ENCODE peak calls at places on chromosomes 1 and 21, in eight cellular contexts. One of them, this sample, is unnamed.

GRCh38 chr1:59237905-59238304 is 59.0 kb upstream of the FGGY start:
- DNase-seq in activated naive CD8-positive, alpha-beta T cell treated with anti-CD3 and anti-CD28 coated beads, Interleukin-2, amount 50 U/mL, for 24 hours: no peak
- DNase-seq in activated T-cell treated with anti-CD3 and anti-CD28 coated beads for 1 hour: no peak
- DNase-seq in NCI-H2171 treated with DMSO at 0.1 percent for 48 hours: no peak
- DNase-seq in A172: peak; percentile 25
- DNase-seq in Calu3: no peak
- DNase-seq in choroid plexus epithelial cell: no peak
- DNase-seq in CD4-positive, alpha-beta T cell: no peak
- DNase-seq in this sample: no peak

GRCh38 chr1:115988953-115989352 is 12.6 kb downstream of the SLC22A15 start:
- DNase-seq in activated naive CD8-positive, alpha-beta T cell treated with anti-CD3 and anti-CD28 coated beads, Interleukin-2, amount 50 U/mL, for 24 hours: no peak
- DNase-seq in activated T-cell treated with anti-CD3 and anti-CD28 coated beads for 1 hour: no peak
- DNase-seq in NCI-H2171 treated with DMSO at 0.1 percent for 48 hours: no peak
- DNase-seq in A172: no peak
- DNase-seq in Calu3: no peak
- DNase-seq in choroid plexus epithelial cell: no peak
- DNase-seq in CD4-positive, alpha-beta T cell: no peak
- DNase-seq in this sample: no peak

GRCh38 chr1:10889628-10890353 is 93.3 kb upstream of the CASZ1 start:
- DNase-seq in activated naive CD8-positive, alpha-beta T cell treated with anti-CD3 and anti-CD28 coated beads, Interleukin-2, amount 50 U/mL, for 24 hours: no peak
- DNase-seq in activated T-cell treated with anti-CD3 and anti-CD28 coated beads for 1 hour: no peak
- DNase-seq in NCI-H2171 treated with DMSO at 0.1 percent for 48 hours: no peak
- DNase-seq in A172: no peak
- DNase-seq in Calu3: no peak
- DNase-seq in choroid plexus epithelial cell: no peak
- DNase-seq in CD4-positive, alpha-beta T cell: no peak
- DNase-seq in this sample: no peak

GRCh38 chr1:33191731-33192275 is 10.0 kb upstream of the TRIM62 start:
- DNase-seq in activated naive CD8-positive, alpha-beta T cell treated with anti-CD3 and anti-CD28 coated beads, Interleukin-2, amount 50 U/mL, for 24 hours: no peak
- DNase-seq in activated T-cell treated with anti-CD3 and anti-CD28 coated beads for 1 hour: no peak
- DNase-seq in NCI-H2171 treated with DMSO at 0.1 percent for 48 hours: no peak
- DNase-seq in A172: no peak
- DNase-seq in Calu3: no peak
- DNase-seq in choroid plexus epithelial cell: no peak
- DNase-seq in CD4-positive, alpha-beta T cell: no peak
- DNase-seq in this sample: no peak

GRCh38 chr1:208127791-208128408 is 116.3 kb downstream of the PLXNA2 start:
- DNase-seq in activated naive CD8-positive, alpha-beta T cell treated with anti-CD3 and anti-CD28 coated beads, Interleukin-2, amount 50 U/mL, for 24 hours: no peak
- DNase-seq in activated T-cell treated with anti-CD3 and anti-CD28 coated beads for 1 hour: no peak
- DNase-seq in NCI-H2171 treated with DMSO at 0.1 percent for 48 hours: no peak
- DNase-seq in A172: no peak
- DNase-seq in Calu3: no peak
- DNase-seq in choroid plexus epithelial cell: peak; percentile 46
- DNase-seq in CD4-positive, alpha-beta T cell: no peak
- DNase-seq in this sample: no peak

GRCh38 chr1:2381741-2382620 is 9.4 kb downstream of the MORN1 start:
- DNase-seq in activated naive CD8-positive, alpha-beta T cell treated with anti-CD3 and anti-CD28 coated beads, Interleukin-2, amount 50 U/mL, for 24 hours: peak; percentile 85
- DNase-seq in activated T-cell treated with anti-CD3 and anti-CD28 coated beads for 1 hour: peak; percentile 67
- DNase-seq in NCI-H2171 treated with DMSO at 0.1 percent for 48 hours: no peak
- DNase-seq in A172: peak; percentile 35
- DNase-seq in Calu3: peak; percentile 63
- DNase-seq in choroid plexus epithelial cell: peak; percentile 79
- DNase-seq in CD4-positive, alpha-beta T cell: peak; percentile 71
- DNase-seq in this sample: peak; percentile 65

GRCh38 chr1:162185299-162185698 is 115.8 kb downstream of the NOS1AP start:
- DNase-seq in activated naive CD8-positive, alpha-beta T cell treated with anti-CD3 and anti-CD28 coated beads, Interleukin-2, amount 50 U/mL, for 24 hours: no peak
- DNase-seq in activated T-cell treated with anti-CD3 and anti-CD28 coated beads for 1 hour: no peak
- DNase-seq in NCI-H2171 treated with DMSO at 0.1 percent for 48 hours: peak; percentile 22
- DNase-seq in A172: no peak
- DNase-seq in Calu3: no peak
- DNase-seq in choroid plexus epithelial cell: peak; percentile 74
- DNase-seq in CD4-positive, alpha-beta T cell: no peak
- DNase-seq in this sample: no peak

GRCh38 chr1:156164465-156164831 is 11.1 kb downstream of the SEMA4A start:
- DNase-seq in activated naive CD8-positive, alpha-beta T cell treated with anti-CD3 and anti-CD28 coated beads, Interleukin-2, amount 50 U/mL, for 24 hours: no peak
- DNase-seq in activated T-cell treated with anti-CD3 and anti-CD28 coated beads for 1 hour: no peak
- DNase-seq in NCI-H2171 treated with DMSO at 0.1 percent for 48 hours: no peak
- DNase-seq in A172: no peak
- DNase-seq in Calu3: no peak
- DNase-seq in choroid plexus epithelial cell: no peak
- DNase-seq in CD4-positive, alpha-beta T cell: no peak
- DNase-seq in this sample: no peak

GRCh38 chr21:39661121-39661520 is 48.4 kb downstream of the B3GALT5 start:
- DNase-seq in activated naive CD8-positive, alpha-beta T cell treated with anti-CD3 and anti-CD28 coated beads, Interleukin-2, amount 50 U/mL, for 24 hours: no peak
- DNase-seq in activated T-cell treated with anti-CD3 and anti-CD28 coated beads for 1 hour: no peak
- DNase-seq in NCI-H2171 treated with DMSO at 0.1 percent for 48 hours: no peak
- DNase-seq in A172: no peak
- DNase-seq in Calu3: no peak
- DNase-seq in choroid plexus epithelial cell: no peak
- DNase-seq in CD4-positive, alpha-beta T cell: no peak
- DNase-seq in this sample: no peak

GRCh38 chr1:81492628-81493027 is 308.1 kb upstream of the ADGRL2 start:
- DNase-seq in activated naive CD8-positive, alpha-beta T cell treated with anti-CD3 and anti-CD28 coated beads, Interleukin-2, amount 50 U/mL, for 24 hours: no peak
- DNase-seq in activated T-cell treated with anti-CD3 and anti-CD28 coated beads for 1 hour: no peak
- DNase-seq in NCI-H2171 treated with DMSO at 0.1 percent for 48 hours: no peak
- DNase-seq in A172: no peak
- DNase-seq in Calu3: no peak
- DNase-seq in choroid plexus epithelial cell: no peak
- DNase-seq in CD4-positive, alpha-beta T cell: no peak
- DNase-seq in this sample: no peak

GRCh38 chr1:225772323-225772768 is 5.3 kb upstream of the SRP9 start:
- DNase-seq in activated naive CD8-positive, alpha-beta T cell treated with anti-CD3 and anti-CD28 coated beads, Interleukin-2, amount 50 U/mL, for 24 hours: peak; percentile 50
- DNase-seq in activated T-cell treated with anti-CD3 and anti-CD28 coated beads for 1 hour: no peak
- DNase-seq in NCI-H2171 treated with DMSO at 0.1 percent for 48 hours: peak; percentile 71
- DNase-seq in A172: peak; percentile 91
- DNase-seq in Calu3: peak; percentile 98
- DNase-seq in choroid plexus epithelial cell: peak; percentile 94
- DNase-seq in CD4-positive, alpha-beta T cell: no peak
- DNase-seq in this sample: peak; percentile 81